ENCODE peak calls at places on chromosome 14, in ten cellular contexts. B, V, G, N, H, T, O, C, J and U are unnamed samples.

GRCh38 chr14:64465856-64466554 is 706 bp downstream of the AKAP5 start:
- DNase-seq in B (peak), V (no peak), G (no peak), N (no peak), H (no peak), T (peak), O (no peak), C (no peak), J (no peak), U (no peak)

GRCh38 chr14:33714527-33715222 is 236.2 kb downstream of the EGLN3 start:
- DNase-seq in B (no peak), V (no peak), G (no peak), N (no peak), H (no peak), T (no peak), O (no peak), C (no peak), J (no peak), U (no peak)

GRCh38 chr14:37590096-37590809 is 4.8 kb downstream of the FOXA1 start:
- DNase-seq in B (no peak), V (no peak), G (no peak), N (no peak), H (no peak), T (no peak), O (no peak), C (no peak), J (no peak), U (no peak)

GRCh38 chr14:57068511-57068910 is 200.2 kb downstream of the EXOC5 start:
- DNase-seq in B (no peak), V (no peak), G (no peak), N (no peak), H (no peak), T (no peak), O (no peak), C (no peak), J (no peak), U (no peak)

GRCh38 chr14:73173092-73173735 is 36.9 kb downstream of the PSEN1 start:
- DNase-seq in B (peak), V (no peak), G (no peak), N (no peak), H (peak), T (peak), O (no peak), C (peak), J (no peak), U (peak)

GRCh38 chr14:20494935-20495766 is 10.2 kb upstream of the RNASE10 start:
- DNase-seq in B (no peak), V (no peak), G (no peak), N (no peak), H (no peak), T (peak), O (no peak), C (no peak), J (no peak), U (no peak)

GRCh38 chr14:88005978-88006851 is 1.3 kb downstream of the GPR65 start:
- DNase-seq in B (no peak), V (no peak), G (no peak), N (no peak), H (peak), T (no peak), O (no peak), C (no peak), J (no peak), U (no peak)

GRCh38 chr14:69077841-69078240 is 75.1 kb downstream of the DCAF5 start:
- DNase-seq in B (peak), V (no peak), G (no peak), N (no peak), H (no peak), T (peak), O (no peak), C (no peak), J (no peak), U (no peak)

GRCh38 chr14:86038401-86038985 is 508.5 kb downstream of the FLRT2 start:
- DNase-seq in B (peak), V (peak), G (no peak), N (no peak), H (peak), T (peak), O (peak), C (no peak), J (peak), U (peak)

GRCh38 chr14:33848706-33849454 is 102.0 kb downstream of the EGLN3 start:
- DNase-seq in B (peak), V (peak), G (peak), N (peak), H (no peak), T (peak), O (peak), C (peak), J (peak), U (no peak)

GRCh38 chr14:81447018-81447770 is 47.1 kb upstream of the STON2 start:
- DNase-seq in B (no peak), V (no peak), G (no peak), N (no peak), H (no peak), T (no peak), O (peak), C (no peak), J (no peak), U (no peak)

GRCh38 chr14:96629558-96630222 is 127.5 kb downstream of the PAPOLA start:
- DNase-seq in B (no peak), V (no peak), G (no peak), N (peak), H (no peak), T (no peak), O (no peak), C (peak), J (no peak), U (no peak)

GRCh38 chr14:32968972-32969544 is 30.4 kb downstream of the NPAS3 start:
- DNase-seq in B (no peak), V (no peak), G (no peak), N (no peak), H (no peak), T (no peak), O (no peak), C (no peak), J (no peak), U (no peak)

GRCh38 chr14:34301107-34301734 is 160.8 kb downstream of the SPTSSA start:
- DNase-seq in B (peak), V (no peak), G (no peak), N (no peak), H (peak), T (peak), O (no peak), C (no peak), J (no peak), U (peak)

GRCh38 chr14:43480961-43481360 is 1026.1 kb downstream of the FSCB start:
- DNase-seq in B (no peak), V (no peak), G (no peak), N (no peak), H (no peak), T (no peak), O (no peak), C (no peak), J (no peak), U (no peak)

GRCh38 chr14:30035361-30035760 is 107.7 kb upstream of the PRKD1 start:
- DNase-seq in B (no peak), V (no peak), G (no peak), N (no peak), H (no peak), T (no peak), O (no peak), C (no peak), J (no peak), U (no peak)

GRCh38 chr14:104247336-104248202 is 109.2 kb downstream of the KIF26A start:
- DNase-seq in B (no peak), V (no peak), G (no peak), N (peak), H (no peak), T (no peak), O (no peak), C (no peak), J (no peak), U (no peak)

GRCh38 chr14:45133683-45134050 is 614 bp downstream of the FKBP3 start:
- DNase-seq in B (no peak), V (no peak), G (no peak), N (no peak), H (no peak), T (no peak), O (no peak), C (no peak), J (no peak), U (no peak)

GRCh38 chr14:71606064-71606463 is 326.2 kb upstream of the RGS6 start:
- DNase-seq in B (no peak), V (no peak), G (no peak), N (no peak), H (no peak), T (no peak), O (no peak), C (no peak), J (no peak), U (no peak)

GRCh38 chr14:72433511-72433910 is 460.4 kb downstream of the DPF3 start:
- DNase-seq in B (peak), V (no peak), G (no peak), N (no peak), H (no peak), T (peak), O (no peak), C (no peak), J (no peak), U (no peak)

GRCh38 chr14:83849999-83850611 is 1679.8 kb upstream of the FLRT2 start:
- DNase-seq in B (no peak), V (no peak), G (no peak), N (no peak), H (no peak), T (no peak), O (no peak), C (no peak), J (no peak), U (no peak)

GRCh38 chr14:75259510-75259855 is 19.1 kb upstream of the FOS start:
- DNase-seq in B (peak), V (no peak), G (no peak), N (no peak), H (no peak), T (peak), O (no peak), C (no peak), J (no peak), U (no peak)

GRCh38 chr14:35140718-35141581 is 18.6 kb downstream of the PRORP start:
- DNase-seq in B (no peak), V (no peak), G (no peak), N (no peak), H (peak), T (peak), O (no peak), C (no peak), J (no peak), U (peak)

GRCh38 chr14:92670177-92670576 is 78.2 kb downstream of the LGMN start:
- DNase-seq in B (peak), V (no peak), G (no peak), N (no peak), H (no peak), T (peak), O (peak), C (no peak), J (no peak), U (no peak)

GRCh38 chr14:22099942-22100763 is 426.5 kb upstream of the OR4E1 start:
- DNase-seq in B (peak), V (peak), G (peak), N (no peak), H (peak), T (peak), O (peak), C (no peak), J (peak), U (peak)

GRCh38 chr14:92473261-92473946 is 40.2 kb upstream of the RIN3 start:
- DNase-seq in B (peak), V (peak), G (no peak), N (peak), H (no peak), T (peak), O (peak), C (peak), J (no peak), U (no peak)

GRCh38 chr14:89828473-89829200 is 125.9 kb downstream of the EFCAB11 start:
- DNase-seq in B (no peak), V (no peak), G (no peak), N (no peak), H (no peak), T (peak), O (no peak), C (no peak), J (no peak), U (no peak)
- H3K4me3 ChIP-seq in B (no peak), V (no peak), G (no peak), N (no peak), H (no peak), T (no peak), O (no peak), C (no peak), J (no peak), U (no peak)

GRCh38 chr14:99603471-99603933 is 505 bp downstream of the CCDC85C start:
- DNase-seq in B (no peak), V (no peak), G (no peak), N (no peak), H (peak), T (peak), O (peak), C (no peak), J (no peak), U (no peak)
- H3K4me3 ChIP-seq in B (peak), V (peak), G (peak), N (peak), H (no peak), T (peak), O (peak), C (peak), J (peak), U (peak)

GRCh38 chr14:54627718-54628345 is 60.9 kb downstream of the SAMD4A start:
- DNase-seq in B (no peak), V (peak), G (no peak), N (no peak), H (peak), T (peak), O (no peak), C (no peak), J (peak), U (peak)
- H3K4me3 ChIP-seq in B (peak), V (peak), G (no peak), N (no peak), H (peak), T (no peak), O (peak), C (no peak), J (peak), U (peak)

DNA sequence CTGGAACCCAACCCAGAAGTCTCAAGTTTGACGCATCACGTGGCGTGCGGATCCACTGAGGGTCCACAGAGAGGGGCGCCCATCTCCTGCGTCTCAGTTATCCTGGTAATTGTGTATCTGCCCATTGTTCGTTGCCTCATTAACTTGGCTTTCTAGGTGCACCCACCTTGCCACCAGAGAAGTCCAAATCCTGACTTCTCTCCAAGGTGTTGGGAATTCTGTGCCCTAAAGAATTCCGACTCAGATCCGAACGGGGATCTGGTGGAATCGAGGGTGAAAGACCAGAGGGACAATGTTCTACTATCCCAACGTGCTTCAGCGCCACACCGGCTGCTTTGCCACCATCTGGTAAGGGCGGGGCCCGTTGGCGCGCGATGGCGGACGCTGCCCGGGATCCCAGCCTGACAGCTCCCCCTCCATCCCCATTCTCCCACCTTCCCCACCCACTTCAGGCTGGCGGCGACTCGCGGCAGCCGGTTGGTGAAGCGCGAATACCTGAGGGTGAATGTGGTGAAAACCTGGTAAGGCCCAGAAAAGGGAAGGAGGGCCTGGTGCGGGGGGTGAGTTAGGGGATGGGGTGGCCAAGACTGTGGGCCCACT is 481 bp downstream of the REC8 start:
- DNase-seq in B (no peak), V (peak), G (no peak), N (no peak), H (no peak), T (no peak), O (no peak), C (no peak), J (no peak), U (no peak)
- H3K4me3 ChIP-seq in B (peak), V (no peak), G (peak), N (no peak), H (no peak), T (no peak), O (peak), C (peak), J (peak), U (no peak)

GRCh38 chr14:58641509-58641908 is 3.7 kb downstream of the DACT1 start:
- DNase-seq in B (no peak), V (no peak), G (no peak), N (no peak), H (no peak), T (no peak), O (no peak), C (no peak), J (no peak), U (no peak)
- H3K4me3 ChIP-seq in B (no peak), V (no peak), G (no peak), N (no peak), H (no peak), T (no peak), O (no peak), C (no peak), J (no peak), U (no peak)

DNA sequence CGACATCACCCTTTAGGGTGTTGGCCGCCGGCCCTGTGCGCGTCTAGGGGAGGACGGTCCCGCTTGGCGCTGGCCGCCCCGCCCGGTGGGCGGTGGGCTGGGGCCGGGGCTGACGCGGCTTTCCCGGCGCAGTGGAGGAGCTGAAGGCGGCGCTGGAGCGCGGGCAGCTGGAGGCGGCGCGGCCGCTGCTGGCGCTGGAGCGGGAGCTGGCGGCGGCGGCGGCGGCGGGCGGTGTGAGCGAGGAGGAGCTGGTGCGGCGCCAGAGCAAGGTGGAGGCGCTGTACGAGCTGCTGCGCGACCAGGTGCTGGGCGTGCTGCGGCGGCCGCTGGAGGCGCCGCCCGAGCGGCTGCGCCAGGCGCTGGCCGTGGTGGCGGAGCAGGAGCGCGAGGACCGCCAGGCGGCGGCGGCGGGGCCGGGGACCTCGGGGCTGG is 3.6 kb downstream of the TNFAIP2 start:
- DNase-seq in B (no peak), V (no peak), G (no peak), N (peak), H (no peak), T (no peak), O (peak), C (no peak), J (peak), U (no peak)
- H3K4me3 ChIP-seq in B (peak), V (peak), G (peak), N (no peak), H (no peak), T (no peak), O (peak), C (peak), J (peak), U (no peak)

GRCh38 chr14:39456702-39457250 is 24.5 kb upstream of the FBXO33 start:
- DNase-seq in B (no peak), V (no peak), G (no peak), N (no peak), H (no peak), T (no peak), O (no peak), C (no peak), J (no peak), U (no peak)

GRCh38 chr14:39454906-39455539 is 22.8 kb upstream of the FBXO33 start:
- DNase-seq in B (no peak), V (no peak), G (no peak), N (no peak), H (no peak), T (no peak), O (no peak), C (no peak), J (no peak), U (no peak)

GRCh38 chr14:39459795-39460478 is 27.7 kb upstream of the FBXO33 start:
- DNase-seq in B (no peak), V (no peak), G (no peak), N (no peak), H (no peak), T (no peak), O (no peak), C (no peak), J (no peak), U (no peak)
- H3K4me3 ChIP-seq in B (no peak), V (no peak), G (no peak), N (no peak), H (no peak), T (no peak), O (no peak), C (no peak), J (no peak), U (no peak)

DNA sequence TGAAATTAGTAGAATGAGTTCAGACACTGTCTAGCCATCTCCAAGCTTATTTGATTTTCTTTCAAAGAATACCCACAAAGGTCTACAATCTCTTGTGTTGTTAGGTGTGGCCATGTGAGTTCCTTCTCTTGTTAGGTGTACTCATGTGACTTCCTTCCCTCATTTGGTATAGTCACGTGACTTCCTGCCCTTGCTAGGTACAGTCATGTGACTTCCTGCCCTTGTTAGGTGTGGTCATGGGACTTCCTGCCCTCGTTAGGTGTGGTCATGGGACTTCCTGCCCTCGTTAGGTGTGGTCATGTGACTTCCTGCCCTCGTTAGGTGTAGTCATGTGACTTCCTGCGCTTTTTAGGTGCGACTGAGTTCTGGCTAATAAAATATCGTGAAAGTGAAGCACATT is 179.6 kb downstream of the TMX1 start:
- DNase-seq in B (no peak), V (no peak), G (no peak), N (no peak), H (peak), T (no peak), O (no peak), C (no peak), J (no peak), U (peak)
- H3K4me3 ChIP-seq in B (no peak), V (no peak), G (no peak), N (no peak), H (no peak), T (no peak), O (no peak), C (no peak), J (no peak), U (no peak)

GRCh38 chr14:100851946-100852620 is 26.2 kb downstream of the MEG3 start:
- DNase-seq in B (no peak), V (no peak), G (no peak), N (peak), H (no peak), T (no peak), O (no peak), C (no peak), J (peak), U (no peak)

GRCh38 chr14:100850841-100851585 is 25.1 kb downstream of the MEG3 start:
- DNase-seq in B (no peak), V (peak), G (no peak), N (peak), H (peak), T (no peak), O (peak), C (no peak), J (peak), U (peak)

GRCh38 chr14:100846309-100846859 is 20.5 kb downstream of the MEG3 start:
- DNase-seq in B (no peak), V (no peak), G (no peak), N (no peak), H (no peak), T (no peak), O (no peak), C (no peak), J (no peak), U (no peak)

GRCh38 chr14:100851586-100851916 is 25.6 kb downstream of the MEG3 start:
- DNase-seq in B (no peak), V (no peak), G (no peak), N (peak), H (no peak), T (no peak), O (no peak), C (no peak), J (peak), U (no peak)

DNA sequence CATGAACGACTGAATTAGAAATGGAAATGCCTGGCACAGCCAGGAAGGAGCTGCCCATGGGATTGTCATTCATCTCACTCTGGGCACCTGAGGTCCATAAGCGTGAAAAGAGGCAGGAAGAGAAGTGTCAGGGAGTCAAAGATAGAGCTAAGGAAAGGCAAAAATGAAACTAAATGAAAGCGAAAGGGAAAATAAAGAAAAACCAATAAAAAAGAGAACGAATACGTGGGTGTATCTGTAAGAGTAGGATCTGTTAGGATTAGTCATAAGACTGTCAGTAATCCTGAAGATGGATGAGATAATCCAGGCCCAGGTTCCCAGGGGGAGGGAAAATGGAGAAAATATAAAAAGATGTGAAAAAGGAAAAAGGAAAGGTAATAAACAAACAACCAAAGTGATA is 23.5 kb downstream of the MEG3 start:
- DNase-seq in B (no peak), V (no peak), G (no peak), N (no peak), H (no peak), T (peak), O (no peak), C (no peak), J (no peak), U (no peak)
- H3K4me3 ChIP-seq in B (no peak), V (no peak), G (no peak), N (no peak), H (peak), T (no peak), O (no peak), C (no peak), J (no peak), U (no peak)